ENCODE peak calls at places on chromosomes 3 and 15, in ten cellular contexts. R, O, F, H, J, L, S, W, Q and T are unnamed samples.

GRCh38 chr3:32310918-32311839 is 72.7 kb downstream of the CMTM8 start:
- DNase-seq in O (no peak), H (no peak), F (no peak), R (no peak), W (no peak), S (peak), L (no peak), Q (no peak), J (no peak), T (peak)

GRCh38 chr3:188792788-188793187 is 379.0 kb upstream of the TPRG1 start:
- DNase-seq in R (no peak), J (no peak), L (peak), H (peak), W (no peak), Q (peak), F (no peak), O (no peak), S (no peak), T (peak)

GRCh38 chr15:39084683-39085530 is 496.0 kb upstream of the THBS1 start:
- DNase-seq in F (no peak), J (peak), O (peak), R (peak), S (no peak), W (no peak), H (no peak), Q (peak), L (no peak), T (peak)

GRCh38 chr3:183586477-183586876 is 31.0 kb upstream of the KLHL6 start:
- DNase-seq in O (no peak), L (no peak), R (no peak), J (no peak), H (no peak), W (no peak), S (no peak), F (no peak), Q (no peak), T (no peak)

GRCh38 chr15:40050788-40051615 is 12.0 kb upstream of the SRP14 start:
- DNase-seq in H (no peak), F (no peak), R (peak), S (no peak), J (no peak), O (peak), L (peak), W (no peak), Q (no peak), T (no peak)

GRCh38 chr15:90336705-90337141 is 15.4 kb upstream of the ZNF774 start:
- DNase-seq in J (no peak), Q (peak), W (no peak), H (no peak), S (no peak), L (no peak), F (peak), O (peak), R (peak), T (no peak)

GRCh38 chr15:75731248-75732100 is 18.8 kb upstream of the CSPG4 start:
- DNase-seq in W (no peak), O (peak), F (peak), Q (no peak), H (peak), J (peak), L (peak), S (peak), R (peak), T (no peak)

GRCh38 chr3:99843590-99844260 is 26.1 kb downstream of the CMSS1 start:
- DNase-seq in F (no peak), O (no peak), L (no peak), H (no peak), R (peak), W (no peak), J (no peak), S (no peak), Q (no peak), T (no peak)

GRCh38 chr3:17290894-17291293 is 406.1 kb downstream of the PLCL2 start:
- DNase-seq in J (no peak), F (no peak), L (no peak), Q (no peak), W (no peak), R (no peak), S (peak), O (peak), H (no peak), T (no peak)

GRCh38 chr3:148902173-148902791 is 37.2 kb downstream of the CPA3 start:
- DNase-seq in S (no peak), J (no peak), F (no peak), O (peak), L (no peak), R (peak), W (no peak), H (no peak), Q (no peak), T (no peak)

GRCh38 chr3:188061133-188061532 is 92.8 kb upstream of the LPP start:
- DNase-seq in O (peak), F (no peak), H (no peak), W (peak), Q (peak), J (peak), R (peak), S (no peak), L (peak), T (no peak)

GRCh38 chr3:38454179-38454883 is 641 bp downstream of the ACVR2B start:
- DNase-seq in J (peak), Q (no peak), L (peak), W (peak), R (peak), F (no peak), H (peak), O (peak), S (peak), T (peak)

GRCh38 chr3:74546426-74546825 is 68.0 kb downstream of the CNTN3 start:
- DNase-seq in R (no peak), O (peak), S (no peak), F (no peak), Q (no peak), W (no peak), H (no peak), L (no peak), J (no peak), T (no peak)

GRCh38 chr3:184177331-184177731 is 2.7 kb downstream of the AP2M1 start:
- DNase-seq in L (no peak), H (peak), W (no peak), Q (peak), R (peak), O (peak), F (no peak), J (no peak), S (no peak), T (no peak)

GRCh38 chr3:113844622-113845222 is 6.1 kb downstream of the GRAMD1C start:
- DNase-seq in H (no peak), F (no peak), S (no peak), L (peak), W (peak), O (peak), Q (peak), J (no peak), R (peak), T (no peak)

GRCh38 chr3:54034971-54035370 is 87.4 kb upstream of the CACNA2D3 start:
- DNase-seq in R (no peak), J (no peak), H (no peak), L (no peak), F (no peak), Q (no peak), S (no peak), W (no peak), O (no peak), T (no peak)

GRCh38 chr3:72957303-72957702 is 39.3 kb upstream of the PPP4R2 start:
- DNase-seq in L (no peak), F (no peak), R (no peak), J (no peak), S (no peak), H (no peak), O (no peak), Q (no peak), W (no peak), T (peak)

GRCh38 chr3:65685621-65686020 is 353.1 kb downstream of the MAGI1 start:
- DNase-seq in W (no peak), J (no peak), L (no peak), O (no peak), H (no peak), S (peak), R (peak), Q (peak), F (no peak), T (no peak)

GRCh38 chr3:150868282-150868681 is 37.0 kb downstream of the MINDY4B start:
- DNase-seq in J (peak), R (no peak), F (peak), W (no peak), S (peak), Q (no peak), L (no peak), O (peak), H (no peak), T (no peak)

GRCh38 chr3:171028025-171028778 is 1.7 kb upstream of the SLC2A2 start:
- DNase-seq in L (peak), J (peak), W (no peak), F (no peak), S (peak), O (peak), H (peak), Q (peak), R (peak), T (peak)

GRCh38 chr3:29441020-29441324 is 160.1 kb downstream of the RBMS3 start:
- DNase-seq in Q (no peak), J (no peak), W (no peak), H (no peak), S (no peak), R (no peak), O (no peak), F (no peak), L (no peak), T (no peak)

GRCh38 chr3:193016437-193016887 is 98.8 kb upstream of the MB21D2 start:
- DNase-seq in W (no peak), S (peak), L (peak), R (no peak), J (peak), O (peak), H (no peak), Q (no peak), F (no peak), T (no peak)

GRCh38 chr15:28191832-28192231 is 92.7 kb upstream of the OCA2 start:
- DNase-seq in Q (peak), W (no peak), R (peak), F (peak), O (peak), L (peak), J (peak), S (peak), H (peak), T (peak)

GRCh38 chr3:193530231-193531165 is 24.2 kb downstream of the ATP13A4 start:
- DNase-seq in S (no peak), W (no peak), Q (no peak), R (no peak), O (no peak), H (no peak), L (no peak), J (no peak), F (no peak), T (no peak)

GRCh38 chr3:123352134-123352554 is 96.7 kb downstream of the ADCY5 start:
- DNase-seq in Q (no peak), F (no peak), L (no peak), H (no peak), S (no peak), O (no peak), R (no peak), W (no peak), J (no peak), T (no peak)

GRCh38 chr3:14000556-14000955 is 120.7 kb upstream of the WNT7A start:
- DNase-seq in F (no peak), L (no peak), S (no peak), R (no peak), J (no peak), W (no peak), O (no peak), Q (no peak), H (no peak), T (no peak)

GRCh38 chr3:48478631-48479555 is 25.1 kb downstream of the SHISA5 start:
- DNase-seq in O (no peak), J (no peak), L (no peak), H (no peak), F (no peak), Q (no peak), W (peak), S (peak), R (no peak), T (no peak)

GRCh38 chr3:105417538-105418289 is 51.0 kb downstream of the ALCAM start:
- DNase-seq in W (no peak), Q (no peak), J (no peak), F (no peak), S (no peak), O (peak), R (no peak), H (no peak), L (no peak), T (no peak)

GRCh38 chr3:48563382-48563918 is at the start of gene UCN2:
- DNase-seq in R (peak), H (no peak), O (peak), W (no peak), Q (peak), F (no peak), L (no peak), S (no peak), J (no peak), T (no peak)

GRCh38 chr15:59116141-59116540 is 11.2 kb downstream of the CCNB2 start:
- DNase-seq in H (no peak), J (no peak), Q (no peak), W (no peak), R (no peak), S (no peak), L (no peak), F (no peak), O (peak), T (no peak)

GRCh38 chr3:156323466-156323865 is 203.1 kb downstream of the KCNAB1 start:
- DNase-seq in R (peak), L (no peak), S (no peak), O (peak), H (no peak), F (no peak), Q (no peak), W (no peak), J (no peak), T (no peak)

GRCh38 chr15:90047956-90048575 is 46.9 kb downstream of the ZNF710 start:
- DNase-seq in J (no peak), W (no peak), H (peak), O (no peak), Q (no peak), S (no peak), L (no peak), R (no peak), F (no peak), T (no peak)

GRCh38 chr3:155572085-155572484 is 172.8 kb downstream of the PLCH1 start:
- DNase-seq in F (no peak), L (no peak), S (no peak), O (peak), W (no peak), R (peak), Q (no peak), J (no peak), H (no peak), T (no peak)

GRCh38 chr15:70699873-70700272 is 63.5 kb downstream of the UACA start:
- DNase-seq in Q (no peak), L (no peak), O (no peak), W (no peak), R (no peak), H (no peak), F (no peak), J (no peak), S (no peak), T (no peak)
- H3K4me3 ChIP-seq in Q (no peak), L (no peak), O (no peak), W (no peak), R (no peak), H (peak), F (no peak), J (no peak), S (no peak), T (no peak)

GRCh38 chr3:154111365-154111764 is 9.8 kb upstream of the ARHGEF26 start:
- DNase-seq in L (no peak), J (no peak), F (no peak), R (no peak), H (no peak), S (no peak), Q (no peak), O (no peak), W (no peak), T (no peak)
- H3K4me3 ChIP-seq in L (no peak), J (no peak), F (no peak), R (no peak), H (no peak), S (no peak), Q (no peak), O (no peak), W (no peak), T (no peak)

GRCh38 chr3:181915556-181915955 is 203.8 kb downstream of the SOX2 start:
- DNase-seq in L (peak), J (no peak), O (no peak), S (no peak), W (no peak), H (no peak), R (no peak), Q (no peak), F (no peak), T (no peak)
- H3K4me3 ChIP-seq in L (no peak), J (no peak), O (no peak), S (no peak), W (no peak), H (no peak), R (no peak), Q (no peak), F (no peak), T (no peak)

GRCh38 chr3:46935989-46936620 is 40.4 kb downstream of the CCDC12 start:
- DNase-seq in W (no peak), O (no peak), J (no peak), F (peak), H (peak), S (peak), Q (no peak), L (no peak), R (no peak), T (no peak)
- H3K4me3 ChIP-seq in W (no peak), O (no peak), J (no peak), F (no peak), H (no peak), S (no peak), Q (no peak), L (no peak), R (no peak), T (no peak)

DNA sequence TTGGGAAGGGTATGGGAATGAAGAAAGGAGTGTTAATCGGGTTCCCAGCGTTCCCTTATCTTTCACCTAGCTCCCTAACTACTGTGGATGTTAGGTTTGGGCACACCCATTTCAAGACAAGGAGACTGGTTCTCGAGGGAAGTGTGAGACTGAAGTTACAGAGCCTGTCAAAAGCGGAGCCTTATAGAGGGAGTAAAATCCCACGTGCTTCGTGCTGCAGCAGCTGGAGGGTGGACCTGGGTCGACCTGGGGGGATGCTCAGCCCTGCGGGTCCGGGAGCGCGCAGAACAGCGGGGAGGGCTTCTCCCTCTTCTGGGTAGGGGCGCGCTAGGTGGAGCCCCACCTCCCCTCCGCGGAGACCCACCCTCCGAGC is 314 bp upstream of the TMED3 start:
- DNase-seq in W (no peak), S (no peak), Q (peak), L (peak), F (no peak), R (no peak), O (peak), J (no peak), H (no peak), T (no peak)
- H3K4me3 ChIP-seq in W (peak), S (no peak), Q (peak), L (peak), F (peak), R (peak), O (peak), J (peak), H (peak), T (peak)

DNA sequence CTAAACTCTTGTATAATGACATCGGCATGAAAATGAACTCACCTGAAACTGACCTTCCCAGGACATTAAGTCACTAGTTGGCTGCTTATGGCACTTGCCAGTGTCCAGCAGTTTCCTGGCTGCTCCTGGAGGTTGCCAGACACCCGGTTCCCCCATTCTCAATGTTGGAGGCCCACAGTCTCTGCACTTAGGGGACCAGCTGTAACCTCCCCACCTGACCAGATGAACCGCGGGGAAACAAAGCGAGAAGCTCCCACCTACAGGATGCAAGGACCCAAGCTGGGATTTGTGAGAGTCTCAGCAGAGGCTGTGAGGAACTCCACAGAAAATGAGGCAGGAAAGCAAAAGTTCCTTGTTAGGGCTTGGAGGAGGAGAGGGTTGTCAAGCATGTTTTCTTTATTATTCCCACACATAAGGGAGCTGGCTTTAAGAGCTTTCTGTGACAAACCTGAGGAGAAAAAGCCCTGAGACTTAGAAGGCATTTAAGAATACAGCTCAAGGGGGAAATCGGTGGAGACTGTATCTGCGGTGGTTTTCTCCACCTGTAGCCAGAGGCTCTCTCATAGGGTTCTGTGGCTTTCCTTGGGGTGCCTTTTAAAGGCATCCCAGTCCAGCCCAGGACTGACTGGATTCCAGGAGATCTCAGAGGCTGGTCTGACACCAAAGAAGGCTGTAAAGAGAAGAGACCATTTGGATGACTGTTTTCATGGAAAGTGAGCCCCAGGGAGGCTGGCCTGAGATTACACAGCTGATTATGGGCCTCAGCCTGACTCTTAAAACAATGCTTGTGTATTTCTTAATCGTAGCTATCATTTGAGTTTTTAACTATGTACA is 4.6 kb downstream of the TPM1 start:
- DNase-seq in W (no peak), F (no peak), R (peak), S (no peak), L (peak), H (no peak), J (no peak), O (no peak), Q (no peak), T (no peak)
- H3K4me3 ChIP-seq in W (peak), F (peak), R (peak), S (no peak), L (peak), H (peak), J (peak), O (peak), Q (peak), T (no peak)

DNA sequence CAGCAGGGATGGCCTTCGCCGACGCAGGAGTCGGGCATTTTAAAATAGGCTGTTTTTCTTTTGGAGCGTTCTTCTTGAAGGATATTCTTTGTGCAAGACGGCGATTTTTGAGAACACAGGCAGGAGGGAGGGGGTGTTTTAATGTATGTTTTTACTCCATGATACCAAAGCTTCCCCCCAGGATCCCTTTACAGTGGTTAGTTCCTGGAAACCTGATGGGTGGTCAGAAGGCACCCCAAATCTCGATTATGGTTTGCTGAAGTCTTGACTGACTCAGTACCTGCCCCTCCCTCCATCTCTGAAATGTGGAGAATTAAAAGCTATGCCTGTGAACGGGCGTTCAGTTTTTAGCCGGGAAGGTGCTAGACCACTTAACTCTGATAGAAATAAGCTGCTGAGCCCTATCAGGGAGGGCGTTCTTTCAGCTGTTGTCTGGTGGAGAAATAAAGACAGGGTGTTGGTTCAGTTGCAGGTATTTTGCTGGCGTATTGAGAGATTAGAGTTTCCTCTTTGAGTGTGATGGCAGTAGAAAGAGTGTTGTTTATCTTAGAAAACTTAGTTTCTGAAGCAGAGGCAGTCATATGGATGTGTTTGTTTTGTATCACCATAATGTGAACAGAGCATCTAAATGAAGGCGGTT is 3.4 kb downstream of the IGF1R start:
- DNase-seq in H (no peak), Q (peak), O (peak), L (no peak), W (no peak), J (no peak), R (peak), S (no peak), F (no peak), T (no peak)
- H3K4me3 ChIP-seq in H (peak), Q (peak), O (peak), L (peak), W (no peak), J (peak), R (peak), S (peak), F (peak), T (peak)